ENCODE peak calls at places on chromosome 2, in seven cellular contexts. V is activated CD8-positive, alpha-beta T cell treated with anti-CD3 and anti-CD28 coated beads for 36 hours; A is AG04450; N is lung; Y is GM13977; G is ovary; J is endothelial cell. M is an unnamed sample.

GRCh38 chr2:42951263-42951938 is 159.0 kb upstream of the HAAO start:
- DNase-seq in Y (no peak), J (no peak), V (no peak), A (no peak), G (no peak), N (no peak), M (no peak)

GRCh38 chr2:39708003-39708402 is 42.3 kb downstream of the TMEM178A start:
- DNase-seq in J (no peak), G (no peak), N (no peak), A (no peak), Y (no peak), V (no peak), M (no peak)

GRCh38 chr2:32061973-32062861 is 1.1 kb upstream of the SPAST start:
- DNase-seq in Y (peak), N (peak), V (peak), A (no peak), G (peak), J (peak), M (peak)

GRCh38 chr2:101223814-101224231 is 28.9 kb upstream of the CNOT11 start:
- DNase-seq in A (no peak), G (no peak), Y (peak), N (no peak), V (peak), J (no peak), M (peak)

GRCh38 chr2:33419548-33420255 is 56.7 kb upstream of the RASGRP3 start:
- DNase-seq in V (no peak), J (no peak), Y (no peak), N (no peak), G (no peak), A (no peak), M (no peak)

GRCh38 chr2:48589170-48589767 is 28.4 kb upstream of the GTF2A1L start:
- DNase-seq in V (peak), A (no peak), Y (peak), N (no peak), G (peak), J (peak), M (peak)

GRCh38 chr2:15354596-15355359 is 206.4 kb downstream of the NBAS start:
- DNase-seq in V (no peak), G (no peak), A (no peak), J (no peak), N (no peak), Y (no peak), M (no peak)

GRCh38 chr2:196586511-196586991 is 53.0 kb upstream of the CCDC150 start:
- DNase-seq in A (peak), J (no peak), Y (no peak), G (no peak), N (no peak), V (no peak), M (no peak)

GRCh38 chr2:37005118-37005868 is 39.0 kb upstream of the STRN start:
- DNase-seq in J (no peak), V (no peak), N (no peak), G (no peak), A (no peak), Y (peak), M (peak)

GRCh38 chr2:158979775-158980174 is 11.3 kb downstream of the TANC1 start:
- DNase-seq in J (no peak), G (no peak), A (no peak), Y (no peak), V (no peak), N (no peak), M (no peak)

GRCh38 chr2:15363142-15363541 is 198.0 kb downstream of the NBAS start:
- DNase-seq in N (no peak), V (no peak), J (no peak), Y (no peak), G (no peak), A (peak), M (no peak)

GRCh38 chr2:75199428-75200011 is at the start of gene TACR1:
- DNase-seq in G (peak), A (peak), Y (peak), V (peak), J (peak), N (peak), M (peak)

GRCh38 chr2:221676566-221677172 is 104.6 kb upstream of the EPHA4 start:
- DNase-seq in G (no peak), J (no peak), Y (no peak), A (no peak), V (no peak), N (no peak), M (no peak)

GRCh38 chr2:111222204-111222866 is 101.6 kb downstream of the BCL2L11 start:
- DNase-seq in A (no peak), J (no peak), V (no peak), Y (no peak), N (peak), G (no peak), M (no peak)

GRCh38 chr2:40937284-40937683 is 485.4 kb upstream of the SLC8A1 start:
- DNase-seq in V (no peak), G (no peak), A (no peak), J (no peak), N (no peak), Y (no peak), M (no peak)

GRCh38 chr2:48508461-48509124 is 21.4 kb upstream of the STON1 start:
- DNase-seq in N (no peak), Y (no peak), J (peak), G (no peak), A (no peak), V (no peak), M (no peak)

GRCh38 chr2:15579641-15580040 is 12.0 kb upstream of the DDX1 start:
- DNase-seq in V (no peak), A (no peak), J (peak), Y (no peak), G (no peak), N (no peak), M (no peak)

GRCh38 chr2:151027147-151027546 is 234.5 kb downstream of the RBM43 start:
- DNase-seq in N (no peak), Y (no peak), V (no peak), J (no peak), G (no peak), A (no peak), M (no peak)

GRCh38 chr2:49210191-49210590 is 55.9 kb upstream of the FSHR start:
- DNase-seq in Y (no peak), G (no peak), J (no peak), A (no peak), V (no peak), N (no peak), M (no peak)

GRCh38 chr2:8456149-8457091 is 225.4 kb upstream of the ID2 start:
- DNase-seq in A (no peak), V (peak), J (no peak), Y (peak), N (no peak), G (no peak), M (peak)

GRCh38 chr2:23495661-23496114 is 110.7 kb downstream of the KLHL29 start:
- DNase-seq in A (no peak), N (no peak), J (no peak), Y (no peak), V (no peak), G (peak), M (no peak)

GRCh38 chr2:149070681-149071355 is 32.3 kb downstream of the LYPD6B start:
- DNase-seq in N (no peak), G (no peak), V (no peak), Y (no peak), A (no peak), J (no peak), M (no peak)

GRCh38 chr2:10400002-10400401 is 48.1 kb downstream of the ODC1 start:
- DNase-seq in Y (no peak), G (no peak), N (no peak), A (no peak), V (peak), J (no peak), M (no peak)

GRCh38 chr2:172021074-172021931 is 21.6 kb downstream of the METAP1D start:
- DNase-seq in N (no peak), A (no peak), G (no peak), V (no peak), J (no peak), Y (no peak), M (no peak)

GRCh38 chr2:40218679-40219078 is 233.2 kb downstream of the SLC8A1 start:
- DNase-seq in A (no peak), V (no peak), Y (no peak), G (peak), J (no peak), N (no peak), M (no peak)

GRCh38 chr2:189016311-189016830 is 42.2 kb downstream of the COL3A1 start:
- DNase-seq in G (no peak), A (no peak), N (no peak), Y (no peak), J (no peak), V (no peak), M (no peak)

DNA sequence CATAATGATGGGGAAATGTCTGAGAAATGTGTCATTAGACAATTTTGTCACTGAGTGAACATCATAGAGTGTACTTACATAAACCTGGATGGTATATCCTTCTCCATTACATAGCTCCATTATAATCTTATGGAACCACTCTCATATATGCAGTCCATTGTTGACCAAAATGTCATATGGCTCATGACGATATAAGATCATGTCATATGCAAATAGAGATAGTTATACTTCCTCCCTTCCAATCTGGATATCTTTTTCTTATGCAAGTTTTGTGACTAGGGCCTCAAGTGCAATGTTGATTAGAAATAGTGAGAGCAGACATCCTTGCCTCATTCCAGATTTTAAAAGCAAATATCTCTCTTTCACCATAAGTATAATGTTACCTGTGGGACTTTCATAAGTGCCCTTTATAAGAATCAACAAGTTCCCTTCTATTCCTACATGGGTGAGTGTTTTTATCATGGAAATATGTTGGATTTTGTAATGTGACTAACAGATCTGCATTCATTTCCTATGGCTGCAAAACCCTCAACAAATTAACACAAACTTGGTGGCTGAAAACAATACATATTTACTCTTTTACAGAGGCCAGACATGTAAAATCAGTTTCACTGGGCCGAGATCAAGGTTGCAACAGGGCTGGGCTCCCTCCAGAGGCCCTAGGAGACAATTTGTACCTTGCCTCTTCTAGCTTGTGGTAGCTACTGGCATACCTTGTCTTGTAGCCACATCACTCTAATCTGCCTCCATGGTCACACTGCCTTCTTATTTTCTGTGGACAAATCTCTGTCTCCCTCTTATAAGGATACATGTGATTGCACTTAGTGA is 21.6 kb upstream of the SULT1C4 start:
- DNase-seq in N (no peak), J (no peak), V (no peak), Y (no peak), A (no peak), G (no peak), M (no peak)
- TF ChIP-seq CTCF in N (no peak), J (no peak), V (no peak), Y (no peak), A (no peak), G (no peak), M (no peak)

DNA sequence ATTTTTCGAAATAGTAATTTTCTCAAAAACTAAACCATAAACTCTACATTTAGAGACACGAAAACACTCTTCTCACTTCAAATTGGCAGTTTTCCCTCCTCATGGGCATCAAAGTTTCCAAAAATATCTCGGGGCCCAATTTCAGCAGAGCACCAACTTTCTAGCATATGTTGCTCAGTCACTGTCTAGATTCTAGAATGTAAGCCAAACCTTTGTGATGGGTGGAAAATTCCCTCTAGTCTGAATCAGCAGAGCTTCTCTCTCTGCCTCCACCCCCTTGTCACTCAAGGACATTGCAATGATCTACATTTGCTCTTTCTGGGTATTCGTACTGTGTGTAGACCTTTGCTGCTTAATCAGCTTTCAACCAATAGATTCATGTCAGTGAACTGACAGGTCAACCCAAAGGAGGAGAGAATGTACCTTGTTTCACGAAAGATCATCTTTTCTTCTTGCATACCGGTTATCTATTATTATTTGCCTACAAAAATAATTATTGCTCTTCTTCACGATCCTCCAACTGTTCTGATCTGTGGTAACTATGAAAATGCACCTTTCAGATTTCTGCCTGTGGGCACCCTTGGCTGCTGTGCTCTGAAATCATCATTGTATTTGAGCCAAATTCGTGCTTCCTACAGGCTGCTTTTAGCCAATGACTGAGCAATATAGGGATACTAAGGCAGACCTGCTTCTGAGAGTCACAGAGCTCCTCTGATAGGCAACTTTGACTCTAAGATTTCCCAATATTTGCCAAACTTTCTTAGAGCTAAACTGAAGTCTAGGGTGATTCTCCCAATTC is 38.7 kb upstream of the GLS start:
- DNase-seq in V (peak), N (no peak), G (no peak), J (no peak), Y (no peak), A (no peak), M (no peak)
- TF ChIP-seq CTCF in V (no peak), N (no peak), G (no peak), J (no peak), Y (no peak), A (no peak), M (no peak)

GRCh38 chr2:203535078-203535783 is at the start of gene RAPH1:
- DNase-seq in J (peak), N (peak), A (peak), Y (peak), G (peak), V (peak), M (peak)
- TF ChIP-seq CTCF in J (no peak), N (no peak), A (no peak), Y (no peak), G (no peak), V (no peak), M (no peak)

GRCh38 chr2:238408615-238409340 is 17.9 kb upstream of the ASB1 start:
- DNase-seq in A (no peak), Y (no peak), V (no peak), N (no peak), G (no peak), J (no peak), M (no peak)
- TF ChIP-seq CTCF in A (no peak), Y (no peak), V (no peak), N (no peak), G (no peak), J (no peak), M (no peak)

GRCh38 chr2:129229830-129230441 is 749.5 kb upstream of the RAB6C start:
- DNase-seq in Y (no peak), G (no peak), J (no peak), V (no peak), A (no peak), N (no peak), M (no peak)

GRCh38 chr2:129236601-129237000 is 742.9 kb upstream of the RAB6C start:
- DNase-seq in V (no peak), J (no peak), G (no peak), N (no peak), A (no peak), Y (no peak), M (no peak)

GRCh38 chr2:129233166-129233565 is 746.3 kb upstream of the RAB6C start:
- DNase-seq in J (no peak), Y (no peak), V (no peak), A (no peak), N (no peak), G (no peak), M (no peak)

GRCh38 chr2:129231924-129232323 is 747.5 kb upstream of the RAB6C start:
- DNase-seq in N (no peak), V (no peak), G (no peak), J (no peak), Y (no peak), A (no peak), M (no peak)

DNA sequence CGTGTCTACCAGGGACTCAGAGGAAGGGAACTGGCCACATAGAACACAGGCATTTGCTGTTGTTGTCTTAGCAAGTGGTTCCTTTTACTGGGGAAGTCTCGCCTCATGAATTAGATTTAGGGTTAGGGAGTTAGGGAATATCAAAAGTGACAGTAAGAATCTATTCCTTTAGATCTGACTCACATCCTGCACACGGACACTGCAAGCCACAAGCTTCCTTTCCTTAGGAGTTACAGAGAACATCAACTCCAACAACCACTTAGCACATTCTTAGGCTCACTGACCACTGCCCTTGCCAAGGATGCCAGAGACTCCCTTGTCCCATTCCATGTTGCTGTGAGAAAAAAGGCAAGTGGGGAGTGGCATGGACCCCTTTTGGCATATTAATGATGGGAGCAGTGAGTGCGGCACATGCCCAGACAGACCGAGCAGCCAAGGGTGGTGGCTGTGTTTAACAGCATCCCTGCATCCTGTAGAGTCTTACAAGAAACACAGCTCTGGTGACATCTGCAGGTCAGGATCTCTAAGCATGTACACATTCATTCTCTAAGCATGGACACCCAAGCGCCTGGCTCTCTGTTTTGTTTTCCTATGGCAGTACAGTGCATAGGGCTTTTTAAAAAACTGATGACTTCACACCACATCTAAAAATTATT is 745.6 kb upstream of the RAB6C start:
- DNase-seq in G (no peak), Y (peak), N (no peak), A (no peak), V (no peak), J (peak), M (peak)
- TF ChIP-seq CTCF in G (no peak), Y (peak), N (no peak), A (no peak), V (no peak), J (no peak), M (no peak)

GRCh38 chr2:241598487-241598886 is 38.5 kb downstream of the THAP4 start:
- DNase-seq in V (peak), G (no peak), J (no peak), Y (no peak), A (no peak), N (no peak), M (no peak)

GRCh38 chr2:241597561-241597960 is 39.0 kb downstream of the BOK start:
- DNase-seq in N (no peak), G (no peak), A (no peak), V (no peak), J (no peak), Y (no peak), M (no peak)

GRCh38 chr2:241593271-241593670 is 34.7 kb downstream of the BOK start:
- DNase-seq in G (no peak), Y (no peak), J (no peak), V (no peak), N (no peak), A (no peak), M (no peak)

GRCh38 chr2:241598061-241598460 is 38.9 kb downstream of the THAP4 start:
- DNase-seq in J (no peak), A (no peak), G (no peak), V (no peak), Y (no peak), N (no peak), M (no peak)

DNA sequence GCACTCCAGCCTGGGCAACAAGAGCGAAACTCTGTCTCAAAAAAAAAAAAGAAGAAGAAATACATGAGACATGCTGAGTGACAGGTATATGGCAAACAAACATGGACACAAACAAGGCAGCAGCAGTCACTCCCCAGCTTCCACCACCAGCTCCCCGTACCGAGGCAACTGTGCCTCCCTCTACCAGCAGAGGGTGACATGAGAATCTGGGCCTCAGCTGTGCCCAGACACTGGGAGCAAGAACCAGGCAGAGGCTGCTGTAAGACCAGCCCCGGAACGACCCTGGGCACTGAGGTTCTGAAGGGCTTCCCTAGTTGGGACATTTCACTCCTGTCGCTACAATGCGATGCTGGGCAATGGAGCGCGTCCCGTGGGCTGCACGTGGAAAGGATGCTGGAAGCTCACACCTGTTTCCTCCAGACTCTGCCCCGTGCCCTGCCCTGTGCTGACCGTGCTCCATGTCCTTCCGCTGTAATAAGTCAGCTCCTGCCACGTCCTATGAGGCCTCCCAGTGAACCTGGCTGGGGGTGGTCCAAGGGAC is 37.1 kb downstream of the BOK start:
- DNase-seq in G (no peak), N (no peak), J (no peak), Y (no peak), V (no peak), A (no peak), M (no peak)
- TF ChIP-seq CTCF in G (no peak), N (no peak), J (no peak), Y (peak), V (no peak), A (peak), M (no peak)

GRCh38 chr2:20222769-20223344 is 2.1 kb downstream of the SDC1 start:
- DNase-seq in G (no peak), A (no peak), Y (no peak), N (no peak), V (no peak), J (no peak), M (no peak)
- TF ChIP-seq CTCF in G (no peak), A (no peak), Y (no peak), N (no peak), V (no peak), J (no peak), M (no peak)